ENCODE peak calls at places on chromosome 10, in seven cellular contexts. One of them, this sample, is unnamed.

GRCh38 chr10:58268454-58268945 is 462 bp upstream of the CISD1 start:
- DNase-seq in H9: no peak
- DNase-seq in IMR-90: no peak
- DNase-seq in trophoblast cell: no peak
- DNase-seq in mesendoderm: no peak
- DNase-seq in mesenchymal stem cell: no peak
- DNase-seq in H1: no peak
- DNase-seq in this sample: no peak

GRCh38 chr10:90592903-90593302 is 264.9 kb downstream of the HTR7 start:
- DNase-seq in trophoblast cell: peak; percentile 32
- DNase-seq in mesendoderm: peak; percentile 82
- DNase-seq in mesenchymal stem cell: peak; percentile 77
- DNase-seq in IMR-90: peak; percentile 51
- DNase-seq in H1: peak; percentile 51
- DNase-seq in H9: peak; percentile 73
- DNase-seq in this sample: peak; percentile 43

GRCh38 chr10:78109210-78109609 is 75.5 kb downstream of the RPS24 start:
- DNase-seq in trophoblast cell: no peak
- DNase-seq in IMR-90: no peak
- DNase-seq in H1: peak; percentile 10
- DNase-seq in mesendoderm: peak; percentile 44
- DNase-seq in mesenchymal stem cell: no peak
- DNase-seq in H9: peak; percentile 58
- DNase-seq in this sample: no peak

GRCh38 chr10:126844406-126844805 is 60.8 kb upstream of the DOCK1 start:
- DNase-seq in H1: no peak
- DNase-seq in trophoblast cell: no peak
- DNase-seq in H9: no peak
- DNase-seq in mesenchymal stem cell: peak; percentile 61
- DNase-seq in mesendoderm: peak; percentile 80
- DNase-seq in IMR-90: no peak
- DNase-seq in this sample: no peak

GRCh38 chr10:17235136-17235535 is 7.1 kb downstream of the VIM start:
- DNase-seq in H9: peak; percentile 48
- DNase-seq in H1: no peak
- DNase-seq in trophoblast cell: no peak
- DNase-seq in IMR-90: no peak
- DNase-seq in mesenchymal stem cell: peak; percentile 59
- DNase-seq in mesendoderm: peak; percentile 82
- DNase-seq in this sample: no peak

GRCh38 chr10:43968961-43969360 is 320.3 kb upstream of the ZNF32 start:
- DNase-seq in mesenchymal stem cell: no peak
- DNase-seq in H1: no peak
- DNase-seq in H9: no peak
- DNase-seq in mesendoderm: no peak
- DNase-seq in IMR-90: no peak
- DNase-seq in trophoblast cell: no peak
- DNase-seq in this sample: no peak

GRCh38 chr10:85447690-85448089 is 918.9 kb downstream of the GRID1 start:
- DNase-seq in IMR-90: no peak
- DNase-seq in H9: no peak
- DNase-seq in mesendoderm: no peak
- DNase-seq in trophoblast cell: no peak
- DNase-seq in H1: no peak
- DNase-seq in mesenchymal stem cell: no peak
- DNase-seq in this sample: no peak

GRCh38 chr10:45204954-45205775 is 110.2 kb downstream of the OR13A1 start:
- DNase-seq in trophoblast cell: no peak
- DNase-seq in H9: no peak
- DNase-seq in H1: no peak
- DNase-seq in mesenchymal stem cell: no peak
- DNase-seq in mesendoderm: no peak
- DNase-seq in IMR-90: no peak
- DNase-seq in this sample: no peak

GRCh38 chr10:11782793-11783557 is 40.2 kb upstream of the PROSER2 start:
- DNase-seq in IMR-90: peak; percentile 58
- DNase-seq in mesenchymal stem cell: peak; percentile 73
- DNase-seq in H1: no peak
- DNase-seq in H9: no peak
- DNase-seq in trophoblast cell: peak; percentile 24
- DNase-seq in mesendoderm: peak; percentile 77
- DNase-seq in this sample: peak; percentile 56

GRCh38 chr10:100347568-100348195 is 649 bp downstream of the SCD start:
- DNase-seq in IMR-90: no peak
- DNase-seq in trophoblast cell: no peak
- DNase-seq in H1: no peak
- DNase-seq in mesendoderm: no peak
- DNase-seq in H9: no peak
- DNase-seq in mesenchymal stem cell: peak; percentile 45
- DNase-seq in this sample: no peak

GRCh38 chr10:121338206-121338991 is 259.8 kb downstream of the FGFR2 start:
- DNase-seq in IMR-90: no peak
- DNase-seq in mesenchymal stem cell: no peak
- DNase-seq in H1: no peak
- DNase-seq in H9: no peak
- DNase-seq in mesendoderm: no peak
- DNase-seq in trophoblast cell: no peak
- DNase-seq in this sample: no peak

GRCh38 chr10:118912961-118913360 is 116.6 kb upstream of the NANOS1 start:
- DNase-seq in H9: no peak
- DNase-seq in mesenchymal stem cell: no peak
- DNase-seq in trophoblast cell: no peak
- DNase-seq in mesendoderm: peak; percentile 27
- DNase-seq in IMR-90: no peak
- DNase-seq in H1: no peak
- DNase-seq in this sample: no peak

GRCh38 chr10:126135177-126135576 is 238.8 kb downstream of the FANK1 start:
- DNase-seq in trophoblast cell: no peak
- DNase-seq in mesendoderm: peak; percentile 59
- DNase-seq in mesenchymal stem cell: peak; percentile 44
- DNase-seq in H9: no peak
- DNase-seq in H1: no peak
- DNase-seq in IMR-90: peak; percentile 40
- DNase-seq in this sample: no peak

GRCh38 chr10:118763202-118763988 is 8.6 kb upstream of the CACUL1 start:
- DNase-seq in IMR-90: no peak
- DNase-seq in H9: no peak
- DNase-seq in mesenchymal stem cell: no peak
- DNase-seq in trophoblast cell: no peak
- DNase-seq in H1: no peak
- DNase-seq in mesendoderm: no peak
- DNase-seq in this sample: no peak

GRCh38 chr10:110419265-110419664 is 78.4 kb upstream of the DUSP5 start:
- DNase-seq in mesenchymal stem cell: no peak
- DNase-seq in trophoblast cell: no peak
- DNase-seq in mesendoderm: no peak
- DNase-seq in H9: no peak
- DNase-seq in H1: no peak
- DNase-seq in IMR-90: no peak
- DNase-seq in this sample: no peak

GRCh38 chr10:82922046-82922445 is 1047.1 kb downstream of the NRG3 start:
- DNase-seq in mesendoderm: no peak
- DNase-seq in H1: no peak
- DNase-seq in mesenchymal stem cell: no peak
- DNase-seq in IMR-90: no peak
- DNase-seq in H9: no peak
- DNase-seq in trophoblast cell: no peak
- DNase-seq in this sample: no peak

GRCh38 chr10:133292919-133293809 is 15.5 kb downstream of the TUBGCP2 start:
- DNase-seq in H9: no peak
- DNase-seq in mesendoderm: no peak
- DNase-seq in H1: no peak
- DNase-seq in IMR-90: peak; percentile 75
- DNase-seq in trophoblast cell: no peak
- DNase-seq in mesenchymal stem cell: peak; percentile 76
- DNase-seq in this sample: no peak

GRCh38 chr10:75959209-75959608 is 527.8 kb downstream of the LRMDA start:
- DNase-seq in H1: no peak
- DNase-seq in mesenchymal stem cell: peak; percentile 94
- DNase-seq in mesendoderm: peak; percentile 59
- DNase-seq in H9: no peak
- DNase-seq in IMR-90: peak; percentile 76
- DNase-seq in trophoblast cell: peak; percentile 19
- DNase-seq in this sample: no peak

GRCh38 chr10:128468462-128468861 is 342.2 kb upstream of the MKI67 start:
- DNase-seq in H9: no peak
- DNase-seq in H1: no peak
- DNase-seq in mesendoderm: no peak
- DNase-seq in IMR-90: no peak
- DNase-seq in trophoblast cell: no peak
- DNase-seq in mesenchymal stem cell: no peak
- DNase-seq in this sample: no peak

GRCh38 chr10:34889004-34889869 is 74.1 kb upstream of the PARD3 start:
- DNase-seq in IMR-90: no peak
- DNase-seq in trophoblast cell: no peak
- DNase-seq in H9: no peak
- DNase-seq in mesendoderm: no peak
- DNase-seq in mesenchymal stem cell: no peak
- DNase-seq in H1: no peak
- DNase-seq in this sample: no peak

GRCh38 chr10:30736685-30737232 is 107.2 kb upstream of the LYZL2 start:
- DNase-seq in H9: no peak
- DNase-seq in trophoblast cell: no peak
- DNase-seq in IMR-90: peak; percentile 100
- DNase-seq in mesenchymal stem cell: peak; percentile 100
- DNase-seq in H1: no peak
- DNase-seq in mesendoderm: peak; percentile 32
- DNase-seq in this sample: no peak

GRCh38 chr10:67912330-67912946 is 28.0 kb downstream of the SIRT1 start:
- DNase-seq in H1: no peak
- DNase-seq in mesenchymal stem cell: peak; percentile 21
- DNase-seq in trophoblast cell: no peak
- DNase-seq in H9: no peak
- DNase-seq in IMR-90: peak; percentile 25
- DNase-seq in mesendoderm: no peak
- DNase-seq in this sample: no peak

GRCh38 chr10:13617146-13617545 is 30.4 kb downstream of the PRPF18 start:
- DNase-seq in mesendoderm: no peak
- DNase-seq in trophoblast cell: no peak
- DNase-seq in IMR-90: peak; percentile 49
- DNase-seq in H9: no peak
- DNase-seq in H1: no peak
- DNase-seq in mesenchymal stem cell: no peak
- DNase-seq in this sample: no peak

GRCh38 chr10:110354322-110354766 is 49.6 kb upstream of the SMNDC1 start:
- DNase-seq in mesenchymal stem cell: peak; percentile 83
- DNase-seq in mesendoderm: peak; percentile 88
- DNase-seq in trophoblast cell: peak; percentile 72
- DNase-seq in IMR-90: peak; percentile 90
- DNase-seq in H9: peak; percentile 84
- DNase-seq in H1: peak; percentile 58
- DNase-seq in this sample: peak; percentile 63

GRCh38 chr10:85702768-85703167 is 663.8 kb downstream of the GRID1 start:
- DNase-seq in mesendoderm: no peak
- DNase-seq in H9: no peak
- DNase-seq in mesenchymal stem cell: no peak
- DNase-seq in trophoblast cell: no peak
- DNase-seq in H1: no peak
- DNase-seq in IMR-90: no peak
- DNase-seq in this sample: no peak

DNA sequence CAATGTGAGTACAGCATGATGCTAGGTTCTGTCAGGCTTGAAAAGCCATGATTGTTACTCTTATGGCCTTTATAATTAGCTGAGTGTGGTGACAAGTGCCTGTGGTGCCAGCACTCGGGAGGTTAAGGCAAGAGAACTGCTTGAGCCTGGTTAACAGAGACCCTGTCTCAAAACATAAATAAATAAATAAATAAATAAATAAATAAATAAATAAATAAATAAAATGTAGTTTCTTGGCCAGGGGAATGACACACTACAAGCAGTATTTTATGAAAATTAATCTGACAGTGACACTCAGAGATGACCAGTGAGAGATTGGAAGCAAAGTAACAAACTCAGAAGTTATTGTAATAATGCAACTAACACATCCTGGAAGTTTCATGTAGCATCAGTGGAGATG is 2.3 kb upstream of the MORN4 start:
- DNase-seq in H1: no peak
- DNase-seq in mesendoderm: no peak
- DNase-seq in H9: no peak
- DNase-seq in trophoblast cell: no peak
- DNase-seq in mesenchymal stem cell: no peak
- DNase-seq in IMR-90: no peak
- DNase-seq in this sample: no peak
- H2BK120ac ChIP-seq in H1: no peak overlapping the region
- H2BK120ac ChIP-seq in mesendoderm: no peak overlapping the region
- H2BK120ac ChIP-seq in H9: no peak overlapping the region
- H2BK120ac ChIP-seq in trophoblast cell: no peak overlapping the region
- H2BK120ac ChIP-seq in mesenchymal stem cell: no peak overlapping the region
- H2BK120ac ChIP-seq in IMR-90: no peak overlapping the region
- H2BK120ac ChIP-seq in this sample: no peak overlapping the region

DNA sequence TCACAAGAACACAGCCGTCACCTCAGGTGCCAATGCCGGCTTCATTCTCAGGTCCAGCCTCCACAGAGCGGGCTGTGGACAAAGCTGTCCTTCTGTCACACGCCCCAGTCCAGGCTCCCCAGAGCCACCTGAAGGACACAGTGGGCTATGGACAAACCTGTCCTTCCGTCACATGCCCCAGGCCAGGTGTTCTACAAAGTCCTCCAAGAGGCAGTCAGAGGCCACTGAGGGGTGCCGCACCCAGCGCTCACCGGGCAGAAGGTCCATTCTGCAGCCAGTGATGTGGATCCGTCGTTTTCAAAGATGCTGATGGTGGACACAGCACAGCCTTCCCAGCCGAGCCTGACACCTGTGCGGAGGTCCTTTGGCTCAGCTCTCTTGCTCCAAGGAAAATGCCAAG is 173.2 kb upstream of the PPP2R2D start:
- DNase-seq in IMR-90: no peak
- DNase-seq in mesendoderm: no peak
- DNase-seq in trophoblast cell: no peak
- DNase-seq in H9: peak; percentile 21
- DNase-seq in mesenchymal stem cell: no peak
- DNase-seq in H1: no peak
- DNase-seq in this sample: no peak
- H3K4me1 ChIP-seq in IMR-90: no peaks in the 10 kb centered on the region
- H3K4me1 ChIP-seq in mesendoderm: peaks cover 2% of the 10 kb centered on the region
- H3K4me1 ChIP-seq in trophoblast cell: no peaks in the 10 kb centered on the region
- H3K4me1 ChIP-seq in H9: no peaks in the 10 kb centered on the region
- H3K4me1 ChIP-seq in mesenchymal stem cell: peaks cover 5% of the 10 kb centered on the region
- H3K4me1 ChIP-seq in H1: peaks cover 13% of the 10 kb centered on the region
- H3K4me1 ChIP-seq in this sample: peaks cover 6% of the 10 kb centered on the region

DNA sequence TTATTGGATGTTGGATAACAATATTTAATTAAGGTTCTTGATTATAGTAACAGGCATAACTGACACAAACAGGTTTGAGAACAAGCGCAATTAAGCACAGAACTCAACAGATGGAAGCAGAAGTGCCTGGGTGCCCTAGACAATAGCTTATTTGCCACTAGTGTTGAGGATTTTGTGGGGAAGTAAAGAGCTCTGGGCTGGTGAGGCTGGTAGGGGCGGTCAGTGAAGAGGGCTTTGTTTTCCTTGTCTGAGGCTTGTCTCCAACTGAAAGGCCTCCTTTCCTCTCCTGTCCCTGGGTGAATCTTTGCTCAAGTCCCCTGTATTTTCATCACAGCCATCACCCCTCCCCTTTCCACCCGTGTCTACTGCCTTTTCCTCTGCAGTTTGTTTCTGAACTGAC is 104.6 kb downstream of the KAT6B start:
- DNase-seq in H9: no peak
- DNase-seq in mesendoderm: no peak
- DNase-seq in H1: no peak
- DNase-seq in IMR-90: no peak
- DNase-seq in mesenchymal stem cell: no peak
- DNase-seq in trophoblast cell: no peak
- DNase-seq in this sample: no peak
- H2BK120ac ChIP-seq in H9: no peak overlapping the region
- H2BK120ac ChIP-seq in mesendoderm: no peak overlapping the region
- H2BK120ac ChIP-seq in H1: no peak overlapping the region
- H2BK120ac ChIP-seq in IMR-90: peak overlapping the region; percentile 31
- H2BK120ac ChIP-seq in mesenchymal stem cell: peak overlapping the region; percentile 37
- H2BK120ac ChIP-seq in trophoblast cell: no peak overlapping the region
- H2BK120ac ChIP-seq in this sample: no peak overlapping the region

GRCh38 chr10:98632456-98633150 is 185.9 kb upstream of the HPS1 start:
- DNase-seq in H1: no peak
- DNase-seq in mesendoderm: no peak
- DNase-seq in mesenchymal stem cell: no peak
- DNase-seq in trophoblast cell: no peak
- DNase-seq in H9: no peak
- DNase-seq in IMR-90: no peak
- DNase-seq in this sample: no peak
- H3K4me1 ChIP-seq in H1: no peaks in the 10 kb centered on the region
- H3K4me1 ChIP-seq in mesendoderm: no peaks in the 10 kb centered on the region
- H3K4me1 ChIP-seq in mesenchymal stem cell: no peaks in the 10 kb centered on the region
- H3K4me1 ChIP-seq in trophoblast cell: no peaks in the 10 kb centered on the region
- H3K4me1 ChIP-seq in H9: no peaks in the 10 kb centered on the region
- H3K4me1 ChIP-seq in IMR-90: no peaks in the 10 kb centered on the region
- H3K4me1 ChIP-seq in this sample: no peaks in the 10 kb centered on the region

This sample was measured in neuronal stem cell.